ENCODE peak calls at places on chromosomes 4 and X, in four cellular contexts. T is natural killer cell; E is CD8-positive, alpha-beta T cell; W is neural crest cell. Y is an unnamed sample.
A peak's percentile ranks its signal among the peaks of the same experiment; 100 is the strongest.

GRCh38 chrX:49171752-49172279 is at the start of gene PLP2:
- DNase-seq in T (peak; percentile 50), W (no peak), E (peak; percentile 75), Y (no peak)

GRCh38 chrX:153935326-153935851 is 552 bp upstream of the NAA10 start:
- DNase-seq in T (no peak), W (no peak), E (no peak), Y (no peak)

GRCh38 chr4:86999244-86999643 is 64.4 kb downstream of the AFF1 start:
- DNase-seq in E (no peak), W (no peak), T (no peak), Y (no peak)

GRCh38 chrX:66731398-66731797 is 92.5 kb upstream of the EDA2R start:
- DNase-seq in W (no peak), T (no peak), E (no peak), Y (no peak)

GRCh38 chr4:15947684-15948083 is 9.1 kb upstream of the FGFBP1 start:
- DNase-seq in T (no peak), W (no peak), E (no peak), Y (no peak)

GRCh38 chr4:3879681-3880594 is 113.8 kb downstream of the ADRA2C start:
- DNase-seq in W (no peak), E (peak; percentile 67), T (peak; percentile 65), Y (no peak)

GRCh38 chr4:119730644-119730995 is 102.0 kb upstream of the PDE5A start:
- DNase-seq in E (no peak), W (no peak), T (no peak), Y (no peak)

GRCh38 chrX:150587585-150588503 is 19.4 kb downstream of the MTM1 start:
- DNase-seq in E (peak; percentile 67), T (no peak), W (no peak), Y (no peak)

GRCh38 chr4:108793413-108793812 is 30.6 kb upstream of the ETNPPL start:
- DNase-seq in T (no peak), W (no peak), E (no peak), Y (no peak)

GRCh38 chr4:3493720-3494492 is 30.8 kb downstream of the DOK7 start:
- DNase-seq in E (no peak), W (no peak), T (no peak), Y (no peak)

GRCh38 chr4:159382875-159383568 is 280.1 kb downstream of the RAPGEF2 start:
- DNase-seq in E (no peak), T (no peak), W (no peak), Y (no peak)

GRCh38 chr4:5387457-5387856 is 320.9 kb downstream of the EVC2 start:
- DNase-seq in W (no peak), T (no peak), E (no peak), Y (no peak)

GRCh38 chr4:185395255-185395955 is at the start of gene LRP2BP:
- DNase-seq in T (no peak), E (no peak), W (no peak), Y (no peak)

GRCh38 chrX:101550825-101551767 is 749 bp downstream of the ARMCX1 start:
- DNase-seq in E (no peak), T (no peak), W (peak; percentile 34), Y (no peak)

GRCh38 chr4:2436301-2436700 is 17.5 kb downstream of the CFAP99 start:
- DNase-seq in E (no peak), W (no peak), T (no peak), Y (no peak)

GRCh38 chr4:14149469-14150030 is 522.0 kb upstream of the BOD1L1 start:
- DNase-seq in W (no peak), T (no peak), E (no peak), Y (no peak)

GRCh38 chr4:7435411-7436095 is 823 bp upstream of the PSAPL1 start:
- DNase-seq in T (peak; percentile 59), E (no peak), W (no peak), Y (no peak)

GRCh38 chr4:32748061-32748460 is 2027.9 kb downstream of the PCDH7 start:
- DNase-seq in E (no peak), T (no peak), W (no peak), Y (no peak)

GRCh38 chr4:53476232-53477037 is 99.0 kb downstream of the FIP1L1 start:
- DNase-seq in T (no peak), E (no peak), W (no peak), Y (no peak)

DNA sequence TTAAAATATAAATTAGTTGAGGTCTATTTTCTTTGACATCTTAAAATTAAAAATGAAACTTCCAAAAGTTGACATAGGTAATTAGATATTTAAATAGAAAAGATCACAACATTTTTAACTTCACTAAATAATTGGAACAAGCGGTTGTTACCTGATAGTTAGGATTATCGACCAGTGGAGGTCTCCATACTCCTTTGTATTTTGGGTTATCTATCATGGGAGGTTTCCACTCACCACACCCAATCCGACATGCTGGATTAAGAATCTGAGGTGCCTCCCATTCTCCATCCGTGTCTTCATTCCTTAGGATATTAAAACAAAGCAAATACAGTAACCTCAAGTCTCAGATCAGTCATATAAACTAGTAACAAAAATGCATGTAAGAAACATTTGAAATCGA is 22.2 kb downstream of the SCOC start:
- DNase-seq in E (no peak), W (no peak), T (no peak), Y (no peak)
- TF ChIP-seq CTCF in E (no peak), W (no peak), T (no peak), Y (no peak)

DNA sequence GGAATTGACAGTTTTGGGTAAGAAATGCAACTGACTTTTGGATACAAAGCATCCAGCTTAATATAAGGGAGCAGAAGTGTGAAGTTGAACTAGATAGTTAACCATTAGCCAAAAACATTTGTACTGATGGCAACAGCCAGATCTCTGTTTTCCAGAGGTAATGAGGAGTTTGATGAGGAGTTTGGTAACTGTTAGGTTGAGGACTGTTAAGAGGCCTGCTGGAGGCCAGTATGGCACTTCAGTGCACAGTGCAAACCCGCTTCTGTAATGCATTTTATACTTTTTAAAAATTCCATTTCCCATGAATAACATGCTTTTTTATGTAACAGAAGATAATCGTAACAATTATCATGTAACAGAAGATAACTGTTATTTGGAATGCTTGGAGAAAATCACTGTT is 30.0 kb downstream of the CDKL5 start:
- DNase-seq in T (no peak), E (no peak), W (no peak), Y (no peak)
- TF ChIP-seq CTCF in T (no peak), E (no peak), W (no peak), Y (no peak)

DNA sequence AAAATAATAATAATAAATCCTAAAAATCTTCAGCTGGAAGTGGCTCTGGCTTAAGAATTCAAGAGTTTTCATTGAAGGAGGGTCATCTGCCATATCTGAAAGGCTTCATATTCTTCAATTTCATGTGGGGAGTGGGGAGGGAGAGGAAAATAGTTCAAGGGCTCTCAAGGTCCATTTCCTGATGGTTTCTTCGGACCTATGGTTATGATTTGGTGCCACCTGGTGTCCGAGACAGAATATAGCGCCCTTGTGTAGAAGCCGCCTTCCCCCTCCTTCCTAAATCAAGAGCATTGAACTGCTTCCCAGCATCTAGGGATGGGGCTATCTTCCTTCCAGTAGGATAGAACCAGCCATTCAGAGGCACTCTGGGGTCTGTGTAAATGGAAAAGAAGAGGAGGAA is 34.3 kb downstream of the NLGN3 start:
- DNase-seq in E (peak; percentile 65), W (peak; percentile 25), T (peak; percentile 25), Y (no peak)
- TF ChIP-seq CTCF in E (peak; percentile 50), W (peak; percentile 72), T (peak; percentile 48), Y (peak; percentile 64)

DNA sequence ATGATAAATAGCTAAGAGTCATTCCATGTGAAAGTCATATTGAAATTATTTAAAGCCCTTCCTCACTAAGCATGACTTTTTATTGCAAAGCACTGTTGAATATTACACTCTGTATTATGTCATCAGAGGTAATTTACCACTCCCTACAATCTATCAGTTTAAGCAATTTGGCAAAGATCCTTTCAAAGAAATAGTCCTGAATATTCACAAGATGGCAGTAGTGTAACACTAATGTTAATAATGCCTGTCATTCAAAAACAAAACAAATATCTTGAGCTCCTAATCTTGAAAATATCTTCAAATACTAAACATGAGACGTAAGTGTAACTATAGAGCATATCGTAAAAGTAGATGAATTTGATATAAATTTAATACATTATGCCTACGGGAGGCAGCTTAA is 208.6 kb upstream of the TECRL start:
- DNase-seq in E (no peak), T (no peak), W (no peak), Y (no peak)
- TF ChIP-seq CTCF in E (no peak), T (no peak), W (peak; percentile 53), Y (peak; percentile 26)